ENCODE peak calls at places on chromosomes 6 and 20, in five cellular contexts. V is body of pancreas, H is psoas muscle, K is IMR-90, P is heart left ventricle. R is an unnamed sample.

GRCh38 chr6:3183071-3183470 is 25.7 kb upstream of the TUBB2A start:
- DNase-seq in H (no peak), P (no peak), V (no peak), K (no peak), R (no peak)

GRCh38 chr6:143361536-143362191 is 88.8 kb downstream of the ADAT2 start:
- DNase-seq in P (peak; percentile 28), H (no peak), K (no peak), V (no peak), R (no peak)

GRCh38 chr6:157430834-157431233 is 49.8 kb downstream of the ZDHHC14 start:
- DNase-seq in H (no peak), K (no peak), V (no peak), P (peak; percentile 41), R (no peak)

GRCh38 chr6:97440590-97441176 is 157.7 kb upstream of the MMS22L start:
- DNase-seq in K (peak; percentile 12), V (peak; percentile 5), P (no peak), H (no peak), R (no peak)

GRCh38 chr6:10518461-10519216 is 2.5 kb upstream of the GCNT2 start:
- DNase-seq in H (no peak), K (peak; percentile 20), V (peak; percentile 14), P (no peak), R (no peak)

GRCh38 chr6:113102761-113103160 is 754.4 kb upstream of the MARCKS start:
- DNase-seq in P (no peak), K (peak; percentile 64), H (no peak), V (no peak), R (no peak)

GRCh38 chr6:43781941-43782704 is 12.1 kb downstream of the VEGFA start:
- DNase-seq in P (no peak), V (peak; percentile 84), K (no peak), H (no peak), R (no peak)

GRCh38 chr20:33482581-33482980 is 7.3 kb upstream of the CBFA2T2 start:
- DNase-seq in P (no peak), K (no peak), V (no peak), H (no peak), R (no peak)

GRCh38 chr20:2507875-2508630 is 662 bp downstream of the ZNF343 start:
- DNase-seq in H (peak; percentile 59), P (peak; percentile 46), K (peak; percentile 47), V (peak; percentile 11), R (no peak)

GRCh38 chr6:28587011-28587745 is 61.5 kb downstream of the GPX5 start:
- DNase-seq in K (no peak), V (peak; percentile 89), P (peak; percentile 57), H (no peak), R (no peak)

GRCh38 chr6:35356391-35356790 is 14.0 kb downstream of the PPARD start:
- DNase-seq in V (no peak), H (no peak), P (no peak), K (no peak), R (no peak)

GRCh38 chr6:105791569-105792318 is 294.4 kb upstream of the PRDM1 start:
- DNase-seq in V (no peak), H (no peak), K (no peak), P (no peak), R (no peak)

GRCh38 chr20:3473324-3473723 is 2.5 kb downstream of the ATRN start:
- DNase-seq in K (no peak), H (no peak), P (no peak), V (no peak), R (no peak)

GRCh38 chr20:51176446-51176845 is 153.5 kb upstream of the KCNG1 start:
- DNase-seq in H (no peak), K (no peak), P (no peak), V (no peak), R (no peak)

GRCh38 chr6:119110601-119111548 is 32.4 kb upstream of the FAM184A start:
- DNase-seq in K (peak; percentile 56), H (no peak), P (no peak), V (peak; percentile 51), R (peak; percentile 28)
- TF ChIP-seq CTCF in K (peak; percentile 64), H (peak; percentile 71), P (peak; percentile 77), V (peak; percentile 82), R (peak; percentile 53)

GRCh38 chr20:21302645-21303060 is 478 bp upstream of the XRN2 start:
- DNase-seq in P (no peak), K (no peak), V (no peak), H (no peak), R (no peak)

GRCh38 chr20:21303872-21304586 is 898 bp downstream of the XRN2 start:
- DNase-seq in V (no peak), H (no peak), K (peak; percentile 18), P (no peak), R (no peak)

GRCh38 chr20:21308340-21308739 is 5.2 kb downstream of the XRN2 start:
- DNase-seq in H (no peak), K (no peak), V (no peak), P (no peak), R (no peak)

GRCh38 chr20:21301940-21302644 is 1.0 kb upstream of the XRN2 start:
- DNase-seq in K (no peak), P (no peak), V (no peak), H (no peak), R (no peak)

DNA sequence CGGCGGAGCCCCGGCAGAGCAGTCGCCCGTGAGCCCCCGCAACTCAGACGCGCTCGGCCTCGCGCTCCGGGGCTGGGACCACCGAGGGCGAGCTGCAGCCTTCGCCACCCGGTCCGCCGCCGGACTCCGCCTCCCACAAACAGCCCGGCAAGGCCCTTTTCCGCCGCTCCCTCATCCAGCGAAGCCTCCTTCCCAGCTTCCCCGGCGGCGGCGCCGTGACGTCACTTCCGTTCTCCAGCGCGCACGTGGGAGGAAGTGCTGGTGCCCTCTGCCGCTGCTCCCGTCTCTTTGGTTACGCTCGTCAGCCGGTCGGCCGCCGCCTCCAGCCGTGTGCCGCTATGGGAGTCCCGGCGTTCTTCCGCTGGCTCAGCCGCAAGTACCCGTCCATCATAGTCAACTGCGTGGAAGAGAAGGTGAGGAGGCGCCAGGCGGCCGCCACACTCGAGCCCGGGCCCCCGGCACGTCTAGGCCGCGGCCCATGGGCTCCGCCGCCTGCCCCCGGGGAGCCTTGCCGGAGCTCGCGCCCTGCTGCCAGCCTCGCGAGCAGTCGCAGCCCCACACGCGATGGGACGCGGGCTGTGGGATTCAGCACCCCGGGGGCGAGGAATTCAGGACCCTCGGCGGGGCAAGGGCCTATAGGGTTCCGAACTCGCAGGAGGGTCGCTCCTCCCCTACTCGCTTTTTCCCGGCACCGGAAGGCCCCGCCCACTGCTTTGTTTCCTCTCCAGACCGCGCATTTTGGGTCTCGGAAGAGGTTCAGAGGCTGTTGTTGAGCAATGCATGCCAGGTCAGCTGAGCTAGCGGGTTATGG is at the start of gene XRN2:
- DNase-seq in V (peak; percentile 95), P (peak; percentile 97), H (peak; percentile 98), K (peak; percentile 93), R (peak; percentile 62)
- TF ChIP-seq CTCF in V (no peak), P (peak; percentile 34), H (no peak), K (peak; percentile 21), R (no peak)

GRCh38 chr6:128517124-128517523 is 3.3 kb downstream of the PTPRK start:
- DNase-seq in P (no peak), H (no peak), K (no peak), V (no peak), R (no peak)

GRCh38 chr6:128513878-128514277 is 6.5 kb downstream of the PTPRK start:
- DNase-seq in P (no peak), K (no peak), H (no peak), V (peak; percentile 66), R (no peak)

GRCh38 chr6:128518531-128519131 is 1.8 kb downstream of the PTPRK start:
- DNase-seq in P (no peak), H (no peak), V (no peak), K (no peak), R (no peak)

GRCh38 chr6:128515550-128516513 is 4.6 kb downstream of the PTPRK start:
- DNase-seq in P (no peak), K (peak; percentile 68), V (no peak), H (no peak), R (no peak)

DNA sequence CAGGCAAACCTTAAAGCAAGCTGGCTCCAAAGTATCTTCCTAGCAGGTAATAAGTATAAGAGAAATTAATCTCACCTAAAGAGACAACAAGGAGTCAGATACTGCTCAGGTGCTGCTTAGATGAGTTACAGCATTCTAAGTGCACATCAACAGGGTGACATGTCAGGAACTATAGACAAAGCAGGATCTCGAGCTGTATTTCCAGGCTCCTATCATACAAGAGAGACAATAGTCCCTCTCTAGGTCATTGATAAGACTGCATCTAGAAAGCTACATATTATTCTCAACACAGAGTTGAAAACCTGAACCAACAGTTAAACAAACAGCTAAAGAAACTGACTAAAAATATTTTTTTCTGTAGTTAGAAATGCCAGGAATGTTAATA is 3.9 kb downstream of the PTPRK start:
- DNase-seq in K (peak; percentile 48), H (no peak), V (no peak), P (no peak), R (no peak)
- TF ChIP-seq CTCF in K (peak; percentile 35), H (peak; percentile 23), V (peak; percentile 38), P (peak; percentile 49), R (no peak)

GRCh38 chr6:149389509-149390297 is 10.4 kb upstream of the SUMO4 start:
- DNase-seq in P (no peak), K (no peak), H (no peak), V (no peak), R (no peak)

GRCh38 chr6:149392093-149392492 is 8.0 kb upstream of the SUMO4 start:
- DNase-seq in P (no peak), V (no peak), H (no peak), K (no peak), R (no peak)

GRCh38 chr6:149393002-149393679 is 6.9 kb upstream of the SUMO4 start:
- DNase-seq in V (no peak), P (no peak), K (peak; percentile 35), H (no peak), R (no peak)

GRCh38 chr6:149395185-149395584 is 4.9 kb upstream of the SUMO4 start:
- DNase-seq in K (no peak), V (no peak), P (no peak), H (no peak), R (no peak)

DNA sequence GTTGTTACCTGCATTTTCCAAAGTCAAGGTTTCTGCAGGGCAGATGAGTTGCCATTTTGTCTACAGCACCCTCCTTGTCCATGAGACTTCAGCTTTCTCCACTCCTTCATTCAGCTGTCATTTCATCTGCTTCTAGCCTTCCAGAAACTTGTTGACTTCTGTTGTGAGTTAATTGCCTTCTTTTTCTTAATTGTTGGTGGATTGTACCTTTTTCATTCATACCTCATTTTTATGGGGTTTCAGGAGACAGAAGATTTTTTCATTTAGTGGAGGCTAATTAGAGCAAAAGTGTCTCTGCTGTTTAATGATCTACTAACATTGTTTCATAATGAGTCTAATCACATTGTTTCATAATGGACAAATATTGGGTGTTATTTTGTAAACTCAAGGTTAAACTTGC is 7.5 kb upstream of the SUMO4 start:
- DNase-seq in H (no peak), V (no peak), P (no peak), K (no peak), R (peak; percentile 34)
- TF ChIP-seq CTCF in H (no peak), V (no peak), P (no peak), K (no peak), R (no peak)

GRCh38 chr6:31665501-31666336 is at the start of gene CSNK2B:
- DNase-seq in H (peak; percentile 99), K (peak; percentile 96), P (peak; percentile 99), V (peak; percentile 99), R (peak; percentile 91)
- TF ChIP-seq CTCF in H (no peak), K (no peak), P (peak; percentile 27), V (peak; percentile 23), R (no peak)